ENCODE peak calls at places on chromosomes 5 and 9, in nine cellular contexts. U is foreskin keratinocyte; E is endodermal cell; V is left ventricle myocardium inferior; P is CD4-positive, alpha-beta T cell; Q is heart right ventricle; F is Peyer's patch; X is neural progenitor cell; C is psoas muscle. Z is an unnamed sample.

GRCh38 chr9:133514475-133515239 is 10.1 kb downstream of the MYMK start:
- DNase-seq in E (no peak), V (peak; percentile 81), X (no peak), U (no peak), F (no peak), C (peak; percentile 59), P (no peak), Q (peak; percentile 82), Z (no peak)

GRCh38 chr5:83577036-83577636 is 105.6 kb downstream of the VCAN start:
- DNase-seq in P (no peak), Q (no peak), F (no peak), C (no peak), X (no peak), V (no peak), E (no peak), U (peak; percentile 37), Z (no peak)

GRCh38 chr9:70964861-70965260 is 156.6 kb downstream of the TRPM3 start:
- DNase-seq in X (no peak), V (no peak), C (no peak), U (no peak), P (no peak), E (no peak), F (no peak), Q (no peak), Z (no peak)

GRCh38 chr9:133877967-133878366 is 114.2 kb downstream of the VAV2 start:
- DNase-seq in Q (no peak), F (no peak), C (no peak), V (no peak), X (no peak), E (no peak), U (no peak), P (no peak), Z (no peak)

GRCh38 chr5:619444-619843 is 7.3 kb downstream of the CEP72 start:
- DNase-seq in V (no peak), Q (no peak), X (no peak), U (no peak), P (no peak), C (no peak), F (peak; percentile 34), E (no peak), Z (peak; percentile 30)

GRCh38 chr9:135926402-135927194 is 19.3 kb upstream of the CAMSAP1 start:
- DNase-seq in C (peak; percentile 88), F (peak; percentile 47), X (no peak), Q (no peak), P (no peak), U (peak; percentile 70), V (no peak), E (no peak), Z (peak; percentile 75)

GRCh38 chr9:21994996-21995651 is 533 bp downstream of the CDKN2B-AS1 start:
- DNase-seq in F (peak; percentile 85), E (peak; percentile 89), Q (peak; percentile 65), C (peak; percentile 74), X (peak; percentile 87), P (peak; percentile 59), U (peak; percentile 85), V (peak; percentile 66), Z (peak; percentile 88)

GRCh38 chr9:111178361-111179043 is 140.2 kb upstream of the LPAR1 start:
- DNase-seq in U (no peak), X (no peak), V (no peak), P (no peak), F (no peak), Q (no peak), C (no peak), E (no peak), Z (no peak)

GRCh38 chr9:129484325-129485000 is 136.4 kb downstream of the C9orf50 start:
- DNase-seq in E (no peak), V (no peak), C (no peak), Q (no peak), F (no peak), X (no peak), U (no peak), P (no peak), Z (no peak)

GRCh38 chr9:129483467-129484324 is 137.2 kb downstream of the C9orf50 start:
- DNase-seq in E (peak; percentile 80), P (no peak), X (peak; percentile 60), U (peak; percentile 83), C (peak; percentile 89), F (peak; percentile 78), Q (peak; percentile 83), V (peak; percentile 90), Z (peak; percentile 85)

GRCh38 chr9:129481824-129482511 is 138.9 kb downstream of the C9orf50 start:
- DNase-seq in Q (peak; percentile 55), E (peak; percentile 71), U (no peak), P (no peak), F (no peak), V (peak; percentile 62), C (no peak), X (peak; percentile 48), Z (no peak)

GRCh38 chr9:129481424-129481823 is 139.5 kb downstream of the C9orf50 start:
- DNase-seq in X (no peak), V (no peak), U (no peak), Q (no peak), P (no peak), F (no peak), C (no peak), E (no peak), Z (no peak)

DNA sequence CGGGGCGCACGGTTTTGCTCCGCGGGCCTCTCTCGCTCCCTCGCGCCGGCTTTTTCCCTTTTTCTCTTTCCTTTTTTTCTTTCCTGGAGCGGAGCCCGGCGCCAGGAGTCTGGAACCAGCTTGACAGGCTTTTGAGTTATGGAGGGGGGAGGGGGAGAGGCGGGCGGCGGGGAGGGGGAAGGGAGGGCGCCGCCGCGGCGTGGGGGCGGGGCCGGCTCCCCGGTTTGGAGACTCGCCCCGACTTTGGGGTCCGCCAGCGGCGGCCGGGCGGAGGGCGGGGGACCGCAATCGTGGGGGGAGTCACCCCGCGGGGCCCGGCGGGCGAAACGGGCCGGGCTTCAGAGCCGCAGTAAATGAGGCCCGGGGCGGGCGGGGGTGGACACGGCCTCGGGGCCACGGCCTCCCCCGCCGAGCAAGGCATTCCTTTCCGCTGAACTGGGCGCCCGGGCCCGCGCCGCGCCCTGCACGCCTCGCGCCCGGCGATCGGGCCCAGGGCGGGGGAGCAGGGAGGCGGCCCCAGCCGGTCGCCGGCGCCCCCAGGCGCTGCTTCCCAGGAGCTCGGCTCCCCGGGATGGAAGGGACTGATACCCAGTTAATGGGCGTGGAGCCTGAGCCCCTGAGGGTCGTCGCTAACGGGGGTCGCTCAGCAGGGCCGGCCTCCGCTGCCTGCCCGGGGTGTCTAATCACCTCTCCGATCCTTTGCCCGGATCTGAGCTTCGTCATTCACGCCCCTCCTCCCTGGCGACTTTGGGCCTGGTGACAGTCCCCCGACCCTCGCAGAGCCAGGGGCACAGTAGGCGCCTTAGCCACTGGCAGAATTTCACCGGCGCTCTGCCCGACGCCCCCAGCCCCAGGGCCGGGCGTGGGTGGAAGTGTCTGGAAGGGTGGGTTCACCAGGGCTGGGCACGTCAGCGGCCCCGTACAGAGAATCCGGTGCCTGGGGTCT is 138.1 kb downstream of the C9orf50 start:
- DNase-seq in Q (peak; percentile 84), P (no peak), E (peak; percentile 84), V (peak; percentile 89), C (peak; percentile 89), X (peak; percentile 74), U (peak; percentile 62), F (peak; percentile 87), Z (peak; percentile 84)
- H3K27ac ChIP-seq in Q (peak overlapping the region; percentile 99), P (no peak overlapping the region), E (peak overlapping the region; percentile 95), V (peak overlapping the region; percentile 98), C (peak overlapping the region; percentile 100), X (no peak overlapping the region), U (peak overlapping the region; percentile 93), F (peak overlapping the region; percentile 95), Z (peak overlapping the region; percentile 100)

DNA sequence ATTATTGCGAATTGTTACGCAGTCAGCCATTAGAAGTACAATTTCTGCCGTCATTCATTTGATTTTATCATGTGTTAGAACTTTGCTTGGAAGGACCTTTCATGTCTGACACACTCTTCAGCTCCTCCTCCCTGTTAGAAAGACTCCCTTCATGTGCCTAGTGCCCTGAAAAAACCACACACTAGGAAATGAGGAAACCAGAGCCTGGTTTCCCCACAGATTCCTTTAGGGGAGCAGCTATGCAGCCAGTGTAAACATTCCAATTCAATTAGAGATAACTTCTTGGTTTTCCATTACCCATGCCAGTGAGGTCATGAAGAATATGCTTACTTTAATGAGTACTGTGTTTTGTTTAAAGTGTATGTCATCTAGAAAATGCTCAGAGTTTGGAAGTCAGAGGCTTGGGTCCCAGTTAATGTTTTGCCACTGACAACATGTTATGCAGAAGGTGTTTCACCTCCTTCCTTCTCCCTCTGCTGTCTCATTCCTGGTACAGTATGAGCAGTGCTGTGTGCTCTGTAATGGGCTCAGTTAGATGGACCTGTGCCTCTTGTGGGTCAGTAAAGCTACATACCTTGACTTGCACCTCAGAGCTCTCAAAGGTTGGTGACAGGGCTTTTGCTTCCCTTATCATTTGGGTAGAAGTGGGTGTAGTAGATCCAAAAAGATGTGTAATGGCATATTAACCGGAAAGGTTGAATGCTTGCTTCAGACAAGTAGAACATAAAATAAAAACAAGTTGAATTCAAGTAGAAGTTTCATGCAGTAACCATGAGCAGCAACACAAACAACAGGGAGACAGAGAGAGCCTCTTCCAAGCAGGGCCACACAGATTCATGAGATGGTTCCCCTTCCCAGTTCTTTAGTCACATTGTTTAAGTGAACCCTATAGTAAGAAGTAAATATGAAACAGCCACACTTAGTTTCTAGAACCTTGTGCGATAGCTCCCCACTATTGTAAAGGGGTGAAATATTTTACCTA is 52.6 kb upstream of the TNFAIP8 start:
- DNase-seq in E (no peak), F (no peak), P (no peak), C (no peak), V (no peak), Q (no peak), U (peak; percentile 92), X (no peak), Z (no peak)
- TF ChIP-seq CTCF in E (no peak), F (no peak), P (no peak), C (no peak), V (no peak), Q (no peak), U (peak; percentile 19), X (no peak), Z (no peak)

GRCh38 chr5:76807296-76807695 is 11.5 kb upstream of the F2RL1 start:
- DNase-seq in X (peak; percentile 71), F (no peak), V (no peak), C (no peak), Q (no peak), P (no peak), E (peak; percentile 70), U (peak; percentile 87), Z (no peak)
- H3K27ac ChIP-seq in X (peak overlapping the region; percentile 99), F (no peak overlapping the region), V (no peak overlapping the region), C (no peak overlapping the region), Q (no peak overlapping the region), P (no peak overlapping the region), E (peak overlapping the region; percentile 98), U (peak overlapping the region; percentile 94), Z (no peak overlapping the region)

GRCh38 chr9:113781381-113781780 is 94.7 kb upstream of the ZNF618 start:
- DNase-seq in P (no peak), V (no peak), C (no peak), Q (no peak), F (no peak), E (no peak), U (no peak), X (no peak), Z (no peak)

GRCh38 chr9:113787871-113788270 is 88.2 kb upstream of the ZNF618 start:
- DNase-seq in X (peak; percentile 56), C (no peak), Q (no peak), F (no peak), E (peak; percentile 82), P (no peak), U (no peak), V (no peak), Z (no peak)

GRCh38 chr9:113783475-113783874 is 92.6 kb upstream of the ZNF618 start:
- DNase-seq in Q (no peak), U (no peak), F (no peak), E (no peak), P (no peak), V (no peak), C (no peak), X (no peak), Z (no peak)

DNA sequence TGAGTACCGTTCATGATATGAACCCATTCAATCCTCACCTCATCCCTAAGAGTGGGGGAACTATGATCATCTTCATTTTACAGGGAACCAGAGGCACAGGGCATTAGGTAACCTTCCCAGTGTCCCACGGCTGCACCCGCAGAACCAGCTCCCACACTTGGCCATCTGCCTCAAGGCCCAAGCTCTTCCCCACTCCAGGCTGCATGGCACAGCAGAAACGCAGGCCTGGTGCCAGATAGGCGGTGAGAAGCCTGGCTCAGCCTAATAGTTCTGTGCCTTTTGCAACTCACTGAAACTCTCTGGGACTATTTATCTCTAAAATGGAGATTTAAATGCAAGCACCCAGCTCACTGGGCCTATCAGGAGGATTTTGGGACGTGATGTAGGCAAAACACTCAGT is 90.8 kb upstream of the ZNF618 start:
- DNase-seq in P (no peak), E (no peak), X (no peak), C (no peak), V (peak; percentile 51), U (no peak), F (no peak), Q (peak; percentile 55), Z (peak; percentile 56)
- TF ChIP-seq CTCF in P (no peak), E (no peak), X (no peak), C (no peak), V (no peak), U (no peak), F (no peak), Q (no peak), Z (no peak)

Z was measured in lower lobe of right lung.